ENCODE peak calls at places on chromosomes 16 and 17, in four cellular contexts. Y, G, D and T are unnamed samples.

GRCh38 chr16:66960270-66960669 is 796 bp upstream of the CES3 start:
- DNase-seq in Y (no peak), G (no peak), D (no peak), T (no peak)

GRCh38 chr17:77391668-77392375 is 251.1 kb downstream of the SEC14L1 start:
- DNase-seq in Y (peak), G (peak), D (peak), T (peak)

GRCh38 chr17:8900626-8901585 is 33.4 kb upstream of the PIK3R6 start:
- DNase-seq in Y (no peak), G (no peak), D (no peak), T (no peak)

GRCh38 chr17:27345141-27345904 is 51.4 kb downstream of the WSB1 start:
- DNase-seq in Y (no peak), G (no peak), D (no peak), T (no peak)

GRCh38 chr17:6070280-6070894 is at the start of gene WSCD1:
- DNase-seq in Y (no peak), G (no peak), D (no peak), T (peak)

GRCh38 chr17:50123649-50124349 is 6.2 kb downstream of the SAMD14 start:
- DNase-seq in Y (no peak), G (no peak), D (peak), T (no peak)

GRCh38 chr17:1416414-1416813 is 16.4 kb upstream of the YWHAE start:
- DNase-seq in Y (no peak), G (no peak), D (no peak), T (no peak)

GRCh38 chr17:9342225-9342624 is 233.4 kb downstream of the STX8 start:
- DNase-seq in Y (no peak), G (no peak), D (no peak), T (no peak)

GRCh38 chr16:22220076-22220453 is 14.0 kb downstream of the EEF2K start:
- DNase-seq in Y (no peak), G (no peak), D (peak), T (no peak)

GRCh38 chr16:1217526-1217925 is 7.5 kb downstream of the TPSG1 start:
- DNase-seq in Y (no peak), G (no peak), D (no peak), T (no peak)

GRCh38 chr17:51128089-51128488 is 7.4 kb upstream of the SPAG9 start:
- DNase-seq in Y (no peak), G (no peak), D (no peak), T (no peak)

GRCh38 chr17:4479982-4480751 is 18.5 kb upstream of the SPNS2 start:
- DNase-seq in Y (no peak), G (no peak), D (no peak), T (no peak)

GRCh38 chr17:65078441-65079160 is 22.1 kb upstream of the GNA13 start:
- DNase-seq in Y (no peak), G (peak), D (peak), T (peak)

GRCh38 chr17:77312786-77313599 is 172.2 kb downstream of the SEC14L1 start:
- DNase-seq in Y (peak), G (no peak), D (peak), T (no peak)

GRCh38 chr17:44198721-44199552 is 747 bp downstream of the ATXN7L3 start:
- DNase-seq in Y (no peak), G (peak), D (peak), T (peak)

GRCh38 chr17:18093616-18094408 is 6.1 kb downstream of the DRG2 start:
- DNase-seq in Y (no peak), G (peak), D (peak), T (peak)

GRCh38 chr17:75610103-75610984 is 22.7 kb downstream of the MYO15B start:
- DNase-seq in Y (no peak), G (no peak), D (no peak), T (no peak)

GRCh38 chr17:46769531-46770438 is 48.7 kb downstream of the WNT3 start:
- DNase-seq in Y (no peak), G (no peak), D (peak), T (peak)

GRCh38 chr17:60330731-60331130 is 61.2 kb downstream of the USP32 start:
- DNase-seq in Y (no peak), G (no peak), D (peak), T (no peak)

GRCh38 chr17:1649844-1650409 is at the start of gene RILP:
- DNase-seq in Y (no peak), G (no peak), D (no peak), T (peak)

GRCh38 chr17:76046064-76046463 is 19.0 kb upstream of the EVPL start:
- DNase-seq in Y (no peak), G (no peak), D (no peak), T (no peak)

GRCh38 chr17:48605991-48606891 is 1.5 kb upstream of the HOXB6 start:
- DNase-seq in Y (no peak), G (no peak), D (no peak), T (peak)

GRCh38 chr16:630024-630814 is 566 bp upstream of the WFIKKN1 start:
- DNase-seq in Y (no peak), G (no peak), D (no peak), T (no peak)

GRCh38 chr17:57419940-57420522 is 163.7 kb downstream of the MSI2 start:
- DNase-seq in Y (no peak), G (no peak), D (no peak), T (no peak)

GRCh38 chr17:58306131-58306951 is 22.3 kb downstream of the TSPOAP1 start:
- DNase-seq in Y (no peak), G (no peak), D (no peak), T (no peak)